ENCODE peak calls at places on chromosomes 16 and 17, in nine cellular contexts. K is stimulated activated CD8-positive, alpha-beta memory T cell treated with anti-CD3 and anti-CD28 coated beads, Interleukin-15, amount 100 ng/mL, for 1 hour; P is NCI-H1105; Y is putamen; H is GM23248; M is WTC11; W is activated T-helper 1 cell treated with anti-CD3 and anti-CD28 coated beads, Interleukin-2, amount 50 U/mL, for 16 hours; E is RWPE1; T is T-helper 2 cell. N is an unnamed sample.

GRCh38 chr17:28986714-28987367 is 19.0 kb downstream of the SEZ6 start:
- DNase-seq in W (no peak), K (no peak), Y (no peak), T (no peak), H (no peak), P (no peak), E (no peak), M (no peak), N (no peak)

GRCh38 chr17:78995761-78996451 is 13.7 kb downstream of the CANT1 start:
- DNase-seq in T (no peak), W (no peak), M (no peak), P (no peak), K (no peak), Y (no peak), H (no peak), E (no peak), N (no peak)

GRCh38 chr16:588889-589657 is 793 bp upstream of the RAB40C start:
- DNase-seq in E (peak; percentile 92), Y (peak; percentile 96), W (peak; percentile 97), H (peak; percentile 96), M (peak; percentile 96), P (peak; percentile 77), T (peak; percentile 97), K (peak; percentile 98), N (peak; percentile 88)

GRCh38 chr17:1002771-1003555 is 6.0 kb downstream of the TIMM22 start:
- DNase-seq in T (no peak), E (no peak), M (no peak), W (no peak), Y (peak; percentile 74), P (no peak), K (no peak), H (peak; percentile 84), N (no peak)

GRCh38 chr17:17354560-17355357 is 51.6 kb downstream of the NT5M start:
- DNase-seq in M (peak; percentile 87), T (peak; percentile 69), W (peak; percentile 62), P (peak; percentile 74), K (peak; percentile 63), E (peak; percentile 74), H (peak; percentile 84), Y (peak; percentile 45), N (peak; percentile 53)

GRCh38 chr16:24577167-24577566 is 37.8 kb downstream of the RBBP6 start:
- DNase-seq in W (no peak), M (no peak), H (peak; percentile 10), T (no peak), Y (no peak), E (no peak), P (no peak), K (no peak), N (no peak)

GRCh38 chr17:72826602-72827001 is 265.9 kb downstream of the SLC39A11 start:
- DNase-seq in T (no peak), M (no peak), K (no peak), P (no peak), Y (no peak), H (peak; percentile 40), E (peak; percentile 50), W (no peak), N (peak; percentile 47)

GRCh38 chr17:69608808-69609494 is 194.5 kb downstream of the MAP2K6 start:
- DNase-seq in W (no peak), H (peak; percentile 95), E (peak; percentile 44), K (no peak), P (no peak), Y (no peak), M (no peak), T (no peak), N (peak; percentile 88)

GRCh38 chr17:68780561-68780960 is 174.6 kb downstream of the ABCA8 start:
- DNase-seq in Y (no peak), H (no peak), E (no peak), M (no peak), P (no peak), T (no peak), K (no peak), W (no peak), N (no peak)

GRCh38 chr17:9115446-9116265 is 94.3 kb downstream of the NTN1 start:
- DNase-seq in P (no peak), W (no peak), E (no peak), H (peak; percentile 71), Y (no peak), K (peak; percentile 8), M (peak; percentile 79), T (peak; percentile 47), N (peak; percentile 37)

GRCh38 chr16:55256412-55257016 is 67.5 kb upstream of the IRX6 start:
- DNase-seq in M (no peak), H (no peak), P (no peak), T (no peak), W (no peak), K (no peak), E (no peak), Y (no peak), N (no peak)

N was measured in M059J.